ENCODE peak calls at places on chromosomes 3 and 15, in six cellular contexts. G, A, Q, I, T and O are unnamed samples.

GRCh38 chr15:28919201-28919627 is 33.4 kb downstream of the APBA2 start:
- DNase-seq in G (no peak), T (no peak), Q (peak; percentile 36), A (no peak), I (no peak), O (no peak)

GRCh38 chr3:189851682-189852081 is 220.5 kb downstream of the TP63 start:
- DNase-seq in A (no peak), Q (no peak), G (no peak), T (no peak), I (no peak), O (no peak)

GRCh38 chr3:154142608-154143007 is 21.4 kb downstream of the ARHGEF26 start:
- DNase-seq in I (no peak), Q (no peak), T (no peak), A (no peak), G (no peak), O (no peak)

GRCh38 chr15:22888120-22888859 is 49.8 kb downstream of the NIPA2 start:
- DNase-seq in Q (peak; percentile 71), I (no peak), T (no peak), A (peak; percentile 99), G (no peak), O (no peak)

GRCh38 chr3:158103131-158103955 is 2.9 kb downstream of the SHOX2 start:
- DNase-seq in G (no peak), Q (no peak), I (no peak), A (no peak), T (peak; percentile 13), O (no peak)

GRCh38 chr3:30399394-30400181 is 206.8 kb upstream of the TGFBR2 start:
- DNase-seq in T (no peak), I (no peak), G (no peak), Q (no peak), A (peak; percentile 38), O (no peak)

GRCh38 chr15:52331490-52332240 is 36.1 kb upstream of the MYO5C start:
- DNase-seq in T (peak; percentile 30), G (peak; percentile 87), Q (peak; percentile 44), I (no peak), A (peak; percentile 54), O (peak; percentile 10)

GRCh38 chr3:151477596-151478375 is 16.9 kb upstream of the IGSF10 start:
- DNase-seq in A (no peak), G (no peak), T (no peak), Q (no peak), I (no peak), O (peak; percentile 14)

GRCh38 chr15:58551764-58552504 is 120.1 kb downstream of the LIPC start:
- DNase-seq in A (peak; percentile 96), T (peak; percentile 94), Q (no peak), G (no peak), I (peak; percentile 43), O (no peak)

GRCh38 chr3:117322866-117323265 is 613.3 kb downstream of the TUSC7 start:
- DNase-seq in Q (no peak), I (no peak), G (no peak), A (peak; percentile 28), T (no peak), O (peak; percentile 15)

GRCh38 chr15:46525984-46526725 is 891.3 kb downstream of the SQOR start:
- DNase-seq in T (no peak), A (no peak), I (no peak), G (no peak), Q (no peak), O (no peak)

GRCh38 chr15:79904256-79904655 is 7.4 kb upstream of the MTHFS start:
- DNase-seq in I (no peak), A (peak; percentile 41), T (no peak), G (no peak), Q (no peak), O (no peak)

GRCh38 chr15:75620776-75621536 is 4.6 kb downstream of the SNUPN start:
- DNase-seq in Q (no peak), G (no peak), I (no peak), T (no peak), A (peak; percentile 89), O (no peak)

GRCh38 chr3:10526366-10526765 is 21.0 kb upstream of the ATP2B2 start:
- DNase-seq in A (no peak), G (no peak), T (no peak), I (no peak), Q (no peak), O (no peak)

GRCh38 chr3:189303584-189303983 is 131.8 kb downstream of the TPRG1 start:
- DNase-seq in Q (peak; percentile 8), G (no peak), A (no peak), T (no peak), I (no peak), O (no peak)

GRCh38 chr3:45496550-45496949 is 98.0 kb upstream of the LIMD1 start:
- DNase-seq in G (no peak), A (no peak), I (no peak), Q (no peak), T (no peak), O (no peak)

GRCh38 chr3:148757238-148757930 is 59.7 kb downstream of the AGTR1 start:
- DNase-seq in I (no peak), G (no peak), Q (no peak), T (no peak), A (peak; percentile 65), O (no peak)

GRCh38 chr3:186068243-186068552 is 40.7 kb downstream of the ETV5 start:
- DNase-seq in Q (no peak), T (no peak), A (no peak), G (no peak), I (no peak), O (no peak)

GRCh38 chr15:47718474-47719440 is 1.5 kb downstream of the SEMA6D start:
- DNase-seq in T (no peak), A (peak; percentile 54), I (no peak), Q (no peak), G (no peak), O (peak; percentile 9)

GRCh38 chr3:148759425-148759824 is 61.7 kb downstream of the AGTR1 start:
- DNase-seq in I (no peak), G (no peak), T (no peak), Q (no peak), A (no peak), O (no peak)

GRCh38 chr3:128804017-128804816 is 75.2 kb upstream of the ACAD9 start:
- DNase-seq in I (peak; percentile 24), A (peak; percentile 60), T (no peak), G (peak; percentile 83), Q (no peak), O (no peak)

GRCh38 chr3:104437891-104438290 is 928.8 kb upstream of the ALCAM start:
- DNase-seq in A (peak; percentile 10), T (no peak), Q (no peak), I (no peak), G (no peak), O (no peak)

GRCh38 chr3:52299815-52300611 is 12.4 kb downstream of the GLYCTK start:
- DNase-seq in Q (no peak), T (peak; percentile 65), A (peak; percentile 34), G (no peak), I (peak; percentile 83), O (no peak)

GRCh38 chr15:62060116-62060895 is at the start of gene VPS13C:
- DNase-seq in I (peak; percentile 92), A (peak; percentile 90), T (peak; percentile 90), Q (peak; percentile 94), G (peak; percentile 80), O (peak; percentile 82)

GRCh38 chr3:194637066-194637465 is 3.8 kb upstream of the TMEM44 start:
- DNase-seq in A (no peak), T (no peak), G (no peak), I (no peak), Q (no peak), O (no peak)

GRCh38 chr3:50550079-50550736 is 17.3 kb downstream of the C3orf18 start:
- DNase-seq in G (no peak), I (peak; percentile 66), T (peak; percentile 36), Q (peak; percentile 52), A (peak; percentile 20), O (peak; percentile 79)

GRCh38 chr15:74159773-74160172 is 13.7 kb upstream of the ISLR start:
- DNase-seq in I (no peak), A (no peak), G (no peak), Q (no peak), T (no peak), O (no peak)

GRCh38 chr15:88797648-88798339 is 5.4 kb upstream of the ACAN start:
- DNase-seq in I (no peak), Q (no peak), A (no peak), G (no peak), T (no peak), O (no peak)

GRCh38 chr15:88799341-88799740 is 3.9 kb upstream of the ACAN start:
- DNase-seq in Q (no peak), I (no peak), G (no peak), T (no peak), A (no peak), O (no peak)

GRCh38 chr15:88802250-88802990 is 816 bp upstream of the ACAN start:
- DNase-seq in I (no peak), T (no peak), G (no peak), Q (no peak), A (no peak), O (no peak)

GRCh38 chr15:88802991-88803240 is 320 bp upstream of the ACAN start:
- DNase-seq in Q (no peak), T (no peak), G (no peak), A (no peak), I (no peak), O (no peak)

GRCh38 chr15:88800026-88800425 is 3.2 kb upstream of the ACAN start:
- DNase-seq in Q (no peak), G (no peak), A (peak; percentile 40), I (no peak), T (no peak), O (no peak)
- TF ChIP-seq BHLHE40 in Q (no peak), G (no peak), A (no peak), I (no peak), T (no peak), O (no peak)

GRCh38 chr3:156519758-156520162 is 35.2 kb downstream of the SSR3 start:
- DNase-seq in G (peak; percentile 27), A (no peak), I (no peak), T (no peak), Q (no peak), O (no peak)
- TF ChIP-seq BHLHE40 in G (no peak), A (no peak), I (no peak), T (no peak), Q (no peak), O (no peak)

DNA sequence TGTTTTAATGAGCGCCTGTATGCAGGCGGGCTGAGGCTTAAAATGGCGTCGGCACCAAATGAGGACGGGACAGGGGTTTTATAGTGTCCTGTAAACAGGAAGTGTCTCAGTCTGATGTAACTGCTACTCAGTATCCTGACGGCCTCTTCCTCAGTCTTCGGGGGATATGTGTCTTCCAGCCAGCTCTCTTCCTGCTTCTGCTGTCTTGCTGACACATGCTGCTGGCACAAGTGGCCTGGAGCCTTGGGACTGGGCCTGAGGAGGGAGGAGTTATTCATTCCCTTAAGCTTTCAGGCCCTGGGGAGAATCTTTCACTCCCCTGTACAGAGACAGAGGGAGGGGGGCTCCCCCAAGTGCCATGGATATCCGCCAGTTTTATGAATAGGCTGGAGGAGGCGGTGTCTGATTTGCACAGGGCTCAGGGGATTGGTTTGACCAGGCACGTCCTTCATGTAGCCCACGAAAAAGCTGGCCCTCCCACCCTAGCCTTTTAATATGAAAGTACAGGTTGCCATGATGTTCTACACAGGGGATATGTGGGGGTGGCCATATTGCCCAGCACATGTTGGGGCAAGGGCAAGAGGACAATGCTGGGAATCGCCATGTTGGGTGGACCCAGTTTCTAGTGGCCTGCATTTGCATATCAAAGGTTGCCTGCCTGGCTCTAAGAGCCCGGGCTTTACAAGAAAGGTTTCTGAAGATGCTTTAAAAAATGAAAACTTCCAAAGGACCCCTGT is 19.9 kb downstream of the NDUFB4 start:
- DNase-seq in Q (no peak), T (no peak), I (no peak), A (peak; percentile 51), G (no peak), O (no peak)
- TF ChIP-seq BHLHE40 in Q (no peak), T (no peak), I (no peak), A (no peak), G (no peak), O (no peak)

GRCh38 chr3:71564361-71564760 is 19.2 kb downstream of the FOXP1 start:
- DNase-seq in A (no peak), T (no peak), I (no peak), G (no peak), Q (no peak), O (no peak)
- TF ChIP-seq BHLHE40 in A (no peak), T (no peak), I (no peak), G (no peak), Q (no peak), O (no peak)